ENCODE peak calls at places on chromosomes 13 and 19, in five cellular contexts. Q, B, A, K and P are unnamed samples.
A peak's percentile ranks its signal among the peaks of the same experiment; 100 is the strongest.

GRCh38 chr19:9597027-9597426 is 12.7 kb upstream of the ZNF121 start:
- DNase-seq in A (no peak), K (peak; percentile 94), Q (peak; percentile 99), B (no peak), P (no peak)

GRCh38 chr19:6476155-6476895 is 5.3 kb downstream of the DENND1C start:
- DNase-seq in A (peak; percentile 96), B (peak; percentile 100), Q (peak; percentile 68), K (no peak), P (peak; percentile 99)

GRCh38 chr19:40693896-40694295 is 3.4 kb upstream of the NUMBL start:
- DNase-seq in A (no peak), Q (no peak), B (no peak), K (no peak), P (no peak)

GRCh38 chr19:5050905-5051304 is 82.0 kb downstream of the KDM4B start:
- DNase-seq in Q (no peak), B (no peak), A (no peak), K (no peak), P (no peak)

GRCh38 chr13:76621726-76622125 is 264.5 kb downstream of the KCTD12 start:
- DNase-seq in A (no peak), B (no peak), Q (no peak), K (no peak), P (no peak)

GRCh38 chr19:55087542-55087935 is 11.9 kb downstream of the EPS8L1 start:
- DNase-seq in B (peak; percentile 62), K (no peak), Q (no peak), A (no peak), P (no peak)

GRCh38 chr19:7419777-7420439 is 68.9 kb downstream of the PEX11G start:
- DNase-seq in K (no peak), Q (no peak), A (no peak), B (no peak), P (no peak)

GRCh38 chr13:51638497-51638871 is 54.2 kb downstream of the WDFY2 start:
- DNase-seq in Q (peak; percentile 90), A (no peak), B (no peak), K (no peak), P (peak; percentile 31)

GRCh38 chr13:29722415-29722814 is 126.9 kb upstream of the SLC7A1 start:
- DNase-seq in A (no peak), B (no peak), Q (no peak), K (no peak), P (no peak)

GRCh38 chr19:8366961-8367326 is 3.0 kb downstream of the ANGPTL4 start:
- DNase-seq in K (no peak), B (no peak), A (no peak), Q (no peak), P (no peak)

GRCh38 chr19:3353493-3353892 is 12.9 kb upstream of the NFIC start:
- DNase-seq in Q (no peak), B (no peak), K (no peak), A (no peak), P (no peak)

GRCh38 chr19:28843771-28844492 is 369.0 kb downstream of the UQCRFS1 start:
- DNase-seq in K (no peak), B (no peak), A (no peak), Q (no peak), P (no peak)

GRCh38 chr19:33248553-33248953 is 22.9 kb upstream of the SLC7A10 start:
- DNase-seq in B (no peak), K (no peak), Q (no peak), A (no peak), P (no peak)

GRCh38 chr13:98997051-98997730 is 19.3 kb upstream of the DOCK9 start:
- DNase-seq in B (no peak), K (no peak), Q (no peak), A (no peak), P (no peak)

GRCh38 chr13:103145476-103145875 is 79.3 kb upstream of the SLC10A2 start:
- DNase-seq in K (peak; percentile 62), B (no peak), A (no peak), Q (no peak), P (no peak)

GRCh38 chr13:44050450-44051063 is 170.9 kb downstream of the LACC1 start:
- DNase-seq in A (peak; percentile 33), B (peak; percentile 30), Q (peak; percentile 62), K (no peak), P (no peak)

GRCh38 chr19:53785196-53785889 is 38.8 kb downstream of the NLRP12 start:
- DNase-seq in B (peak; percentile 86), A (no peak), Q (no peak), K (peak; percentile 86), P (no peak)

GRCh38 chr13:74922963-74923362 is 559.0 kb downstream of the TBC1D4 start:
- DNase-seq in B (peak; percentile 13), Q (no peak), K (no peak), A (no peak), P (no peak)

GRCh38 chr13:97967948-97968347 is 14.5 kb downstream of the IPO5 start:
- DNase-seq in Q (no peak), B (no peak), A (no peak), K (no peak), P (no peak)

GRCh38 chr19:5434970-5435641 is 20.1 kb upstream of the ZNRF4 start:
- DNase-seq in K (no peak), A (no peak), B (no peak), Q (peak; percentile 88), P (no peak)

GRCh38 chr19:44857837-44858236 is 11.7 kb downstream of the NECTIN2 start:
- DNase-seq in K (no peak), B (no peak), Q (no peak), A (no peak), P (no peak)

GRCh38 chr19:23999821-24000610 is 85.3 kb downstream of the ZNF726 start:
- DNase-seq in B (no peak), K (peak; percentile 90), A (no peak), Q (no peak), P (no peak)

GRCh38 chr13:24148414-24149305 is 11.9 kb upstream of the SPATA13 start:
- DNase-seq in A (no peak), Q (peak; percentile 98), B (peak; percentile 72), K (peak; percentile 99), P (no peak)

DNA sequence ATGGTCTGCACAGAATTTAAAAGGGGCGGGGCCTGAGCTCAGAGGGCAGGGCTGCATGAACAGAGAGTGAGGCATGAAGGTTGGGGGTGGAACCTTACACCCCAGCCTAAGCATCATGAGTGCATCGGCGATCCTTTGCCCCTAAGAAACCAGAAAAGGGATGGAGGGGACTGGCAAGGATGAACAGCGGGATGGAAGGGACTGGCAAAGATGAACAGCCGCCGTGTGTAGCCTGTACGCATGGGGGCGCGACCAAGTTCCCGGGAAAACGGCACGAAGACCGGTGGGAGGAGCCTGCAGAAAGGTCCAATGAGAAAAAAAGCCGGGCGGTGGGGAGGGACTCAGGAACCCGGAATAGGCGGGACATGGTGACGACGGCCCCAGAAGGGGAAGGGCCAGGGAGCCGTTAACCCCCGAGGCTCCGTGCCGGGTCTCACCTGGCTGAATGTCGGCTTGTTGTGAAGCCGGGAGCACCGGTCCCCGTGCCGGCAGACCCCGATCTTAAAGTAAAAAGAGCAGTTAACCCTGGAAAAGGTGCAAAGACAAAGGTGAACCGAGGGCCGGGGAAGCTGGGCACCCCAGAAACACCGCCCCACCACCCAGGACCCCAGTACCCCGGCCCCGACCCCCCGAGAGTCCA is 410 bp downstream of the U2AF1L4 start:
- DNase-seq in K (peak; percentile 88), A (peak; percentile 86), Q (peak; percentile 90), B (peak; percentile 99), P (peak; percentile 99)
- TF ChIP-seq CTCF in K (peak; percentile 42), A (peak; percentile 52), Q (peak; percentile 39), B (peak; percentile 43), P (peak; percentile 55)

GRCh38 chr19:35214766-35215422 is 13.6 kb downstream of the FAM187B start:
- DNase-seq in A (no peak), K (no peak), B (no peak), Q (no peak), P (no peak)
- H3F3A ChIP-seq in A (no peaks in the 10 kb centered on the region), K (peaks cover 42% of the 10 kb centered on the region), B (peaks cover 3% of the 10 kb centered on the region), Q (no peaks in the 10 kb centered on the region), P (no peaks in the 10 kb centered on the region)

GRCh38 chr19:435056-435706 is 25.7 kb downstream of the SHC2 start:
- DNase-seq in K (no peak), A (no peak), B (no peak), Q (no peak), P (no peak)
- H3K27ac ChIP-seq in K (no peak overlapping the region), A (no peak overlapping the region), B (no peak overlapping the region), Q (no peak overlapping the region), P (no peak overlapping the region)

GRCh38 chr13:92172191-92172590 is 773.8 kb downstream of the GPC5 start:
- DNase-seq in K (no peak), A (no peak), B (no peak), Q (no peak), P (no peak)

GRCh38 chr13:92173254-92173653 is 774.8 kb downstream of the GPC5 start:
- DNase-seq in Q (no peak), A (no peak), B (no peak), K (no peak), P (no peak)

GRCh38 chr13:92175330-92175729 is 776.9 kb downstream of the GPC5 start:
- DNase-seq in K (no peak), Q (peak; percentile 43), B (peak; percentile 67), A (peak; percentile 62), P (peak; percentile 65)
- TF ChIP-seq CTCF in K (no peak), Q (peak; percentile 58), B (peak; percentile 60), A (peak; percentile 65), P (peak; percentile 69)